ENCODE peak calls at places on chromosomes 6 and 20, in five cellular contexts. Z, O, R, X and N are unnamed samples.

GRCh38 chr6:107550906-107551305 is 61.0 kb downstream of the SOBP start:
- DNase-seq in Z (no peak), O (no peak), R (no peak), X (peak; percentile 56), N (no peak)

GRCh38 chr20:52524865-52525264 is 333.3 kb upstream of the ZFP64 start:
- DNase-seq in Z (peak; percentile 59), O (peak; percentile 59), R (no peak), X (no peak), N (no peak)

GRCh38 chr6:166561766-166562165 is 24.7 kb downstream of the RAMACL start:
- DNase-seq in Z (peak; percentile 91), O (peak; percentile 36), R (no peak), X (no peak), N (no peak)

GRCh38 chr6:34142599-34142998 is 3.3 kb downstream of the GRM4 start:
- DNase-seq in Z (no peak), O (no peak), R (peak; percentile 86), X (no peak), N (no peak)

GRCh38 chr20:43383026-43383795 is 74.5 kb upstream of the SRSF6 start:
- DNase-seq in Z (peak; percentile 65), O (no peak), R (no peak), X (no peak), N (no peak)

GRCh38 chr6:13238017-13238416 is 90.3 kb downstream of the TBC1D7 start:
- DNase-seq in Z (no peak), O (no peak), R (no peak), X (no peak), N (no peak)

GRCh38 chr20:8385247-8385646 is 253.2 kb downstream of the PLCB1 start:
- DNase-seq in Z (peak; percentile 55), O (peak; percentile 65), R (peak; percentile 30), X (peak; percentile 43), N (peak; percentile 84)

GRCh38 chr20:2859330-2860121 is 13.8 kb upstream of the PTPRA start:
- DNase-seq in Z (peak; percentile 70), O (no peak), R (no peak), X (no peak), N (no peak)

GRCh38 chr20:62752671-62753501 is 43.4 kb upstream of the MRGBP start:
- DNase-seq in Z (peak; percentile 40), O (peak; percentile 50), R (no peak), X (no peak), N (no peak)

GRCh38 chr6:45543298-45544235 is 165.8 kb upstream of the SUPT3H start:
- DNase-seq in Z (peak; percentile 71), O (peak; percentile 77), R (no peak), X (no peak), N (no peak)
- H3K27ac ChIP-seq in Z (peak overlapping the region; percentile 73), O (no peak overlapping the region), R (no peak overlapping the region), X (no peak overlapping the region), N (no peak overlapping the region)

GRCh38 chr6:56802570-56802969 is 152.3 kb upstream of the BEND6 start:
- DNase-seq in Z (peak; percentile 46), O (peak; percentile 69), R (no peak), X (no peak), N (peak; percentile 73)
- H3K4me1 ChIP-seq in Z (peaks cover 75% of the 10 kb centered on the region), O (peaks cover 18% of the 10 kb centered on the region), R (peaks cover 40% of the 10 kb centered on the region), X (no peaks in the 10 kb centered on the region), N (peaks cover 43% of the 10 kb centered on the region)

DNA sequence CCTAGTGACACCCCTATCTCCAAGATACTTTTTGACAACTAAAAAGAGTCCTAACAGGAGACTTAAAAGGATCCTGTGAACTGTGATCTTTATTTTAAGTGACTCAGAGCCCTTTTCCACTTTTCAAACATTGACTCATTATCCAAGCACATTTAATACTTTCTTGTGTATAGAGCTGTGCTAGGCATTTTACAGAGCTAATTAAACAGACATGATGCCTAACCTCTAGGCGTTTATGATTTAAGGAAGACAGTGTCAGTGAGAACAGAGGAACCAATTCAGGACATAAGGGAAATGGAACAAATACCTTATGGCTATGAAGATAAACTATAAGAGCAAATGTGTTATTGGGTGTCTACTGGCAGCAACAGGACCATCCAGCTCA is 282.6 kb downstream of the TPBG start:
- DNase-seq in Z (peak; percentile 1), O (no peak), R (no peak), X (no peak), N (no peak)
- H3K27ac ChIP-seq in Z (no peak overlapping the region), O (no peak overlapping the region), R (no peak overlapping the region), X (no peak overlapping the region), N (no peak overlapping the region)

GRCh38 chr20:49700411-49701185 is 13.1 kb downstream of the B4GALT5 start:
- DNase-seq in Z (peak; percentile 92), O (peak; percentile 81), R (no peak), X (no peak), N (no peak)
- H3K4me1 ChIP-seq in Z (peaks cover 69% of the 10 kb centered on the region), O (peaks cover 12% of the 10 kb centered on the region), R (peaks cover 61% of the 10 kb centered on the region), X (peaks cover 88% of the 10 kb centered on the region), N (peaks cover 18% of the 10 kb centered on the region)

GRCh38 chr6:134662077-134662476 is 287.8 kb downstream of the ALDH8A1 start:
- DNase-seq in Z (no peak), O (no peak), R (no peak), X (no peak), N (no peak)

GRCh38 chr6:134657751-134658522 is 292.0 kb downstream of the ALDH8A1 start:
- DNase-seq in Z (peak; percentile 31), O (peak; percentile 15), R (no peak), X (no peak), N (no peak)

GRCh38 chr6:134663800-134664535 is 285.9 kb downstream of the ALDH8A1 start:
- DNase-seq in Z (no peak), O (peak; percentile 82), R (no peak), X (no peak), N (no peak)

GRCh38 chr6:134663356-134663755 is 286.5 kb downstream of the ALDH8A1 start:
- DNase-seq in Z (no peak), O (no peak), R (no peak), X (no peak), N (no peak)

DNA sequence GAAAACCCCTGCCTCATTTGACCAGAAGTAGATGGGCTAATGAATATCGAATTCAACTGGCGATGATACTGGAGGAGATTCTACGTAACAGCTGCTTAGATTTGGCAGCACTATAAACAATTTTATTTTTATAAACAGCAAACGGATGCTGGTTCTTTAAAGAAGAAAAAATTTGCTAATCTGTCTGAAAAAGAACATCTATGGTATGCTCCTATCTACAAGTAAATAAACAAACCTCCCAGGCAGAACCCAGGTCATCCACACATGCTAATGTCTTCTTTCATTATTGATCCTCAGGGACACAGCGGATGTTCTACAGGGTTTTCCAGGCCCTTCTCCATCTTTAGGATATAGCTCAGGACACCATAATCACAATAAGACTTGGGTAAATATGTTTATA is 291.3 kb downstream of the ALDH8A1 start:
- DNase-seq in Z (no peak), O (peak; percentile 46), R (no peak), X (no peak), N (no peak)
- H3K27ac ChIP-seq in Z (no peak overlapping the region), O (no peak overlapping the region), R (no peak overlapping the region), X (no peak overlapping the region), N (no peak overlapping the region)

DNA sequence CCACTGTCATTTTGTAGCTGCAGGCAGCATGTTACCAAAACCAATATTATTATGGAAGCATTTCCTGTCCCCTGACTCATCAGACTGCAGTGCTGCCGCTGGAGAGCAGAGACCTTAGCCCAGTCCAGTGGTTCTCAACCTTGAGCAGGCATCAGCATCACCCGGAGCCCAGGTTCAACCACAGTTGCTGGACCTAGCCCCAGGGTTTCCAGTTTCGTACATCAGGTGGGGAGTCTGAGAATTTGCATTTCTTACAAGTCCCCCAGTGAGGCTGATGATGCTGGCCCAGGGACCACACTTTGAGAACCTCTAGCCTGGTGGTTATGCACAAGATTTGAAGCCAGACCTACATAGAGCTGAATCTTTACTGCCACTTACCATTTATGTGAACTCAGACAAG is 47.3 kb downstream of the LY86 start:
- DNase-seq in Z (no peak), O (no peak), R (no peak), X (no peak), N (no peak)
- H3K4me1 ChIP-seq in Z (no peaks in the 10 kb centered on the region), O (no peaks in the 10 kb centered on the region), R (peaks cover 12% of the 10 kb centered on the region), X (no peaks in the 10 kb centered on the region), N (no peaks in the 10 kb centered on the region)

GRCh38 chr6:64376394-64376793 is 740.8 kb downstream of the PHF3 start:
- DNase-seq in Z (no peak), O (no peak), R (peak; percentile 89), X (no peak), N (no peak)
- H3K27ac ChIP-seq in Z (no peak overlapping the region), O (no peak overlapping the region), R (peak overlapping the region; percentile 71), X (no peak overlapping the region), N (no peak overlapping the region)

DNA sequence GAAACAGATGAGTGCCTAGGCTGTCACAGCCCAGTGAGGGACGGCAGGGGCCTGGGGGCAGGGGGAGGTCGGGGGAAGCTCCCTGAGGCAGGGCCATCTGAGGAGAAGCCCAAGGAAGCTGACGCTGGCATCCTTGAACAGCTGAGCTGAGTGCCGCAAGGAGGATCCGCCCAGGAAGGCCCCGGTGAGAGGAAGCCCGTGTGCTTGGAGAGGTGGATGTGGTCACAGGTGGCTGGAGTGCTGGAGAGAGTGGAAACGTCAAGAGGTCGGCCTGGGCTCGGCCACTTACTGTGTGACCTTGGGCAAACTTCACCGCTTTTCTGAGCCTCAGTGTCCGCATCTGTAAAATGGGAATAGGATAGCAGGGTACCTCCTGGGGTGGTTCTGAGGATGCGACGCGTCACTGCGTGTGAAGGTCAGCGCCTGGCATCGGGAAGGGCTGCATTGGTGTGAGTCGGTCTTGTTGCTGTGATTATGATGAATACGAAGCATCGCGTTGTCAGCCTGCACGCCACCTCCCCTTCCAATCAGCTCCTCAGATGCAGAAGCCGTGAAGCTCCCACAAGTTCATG is 116.1 kb upstream of the PTPN1 start:
- DNase-seq in Z (no peak), O (no peak), R (no peak), X (no peak), N (no peak)
- H3K4me1 ChIP-seq in Z (peaks cover 7% of the 10 kb centered on the region), O (peaks cover 10% of the 10 kb centered on the region), R (no peaks in the 10 kb centered on the region), X (no peaks in the 10 kb centered on the region), N (no peaks in the 10 kb centered on the region)

DNA sequence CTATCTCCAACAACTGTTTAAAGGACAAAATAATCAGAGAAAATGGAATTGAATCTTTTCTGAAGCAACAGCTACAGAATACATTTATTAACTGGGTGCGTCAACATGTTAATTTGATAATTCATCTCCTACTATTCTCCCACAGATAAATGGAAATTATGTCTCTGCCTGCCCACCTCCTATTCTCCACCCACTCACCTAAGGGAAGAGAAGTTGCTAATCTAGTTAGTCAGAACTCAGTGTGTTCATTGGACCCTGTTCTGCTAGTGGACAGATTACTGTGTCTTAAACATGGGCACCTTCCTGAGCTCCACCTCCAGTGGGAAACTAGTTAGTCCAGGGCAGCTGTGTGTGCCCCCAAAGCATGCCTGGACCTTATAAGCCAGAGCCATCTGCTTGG is 41.0 kb downstream of the METTL24 start:
- DNase-seq in Z (no peak), O (no peak), R (no peak), X (no peak), N (no peak)
- H3K27ac ChIP-seq in Z (no peak overlapping the region), O (no peak overlapping the region), R (no peak overlapping the region), X (no peak overlapping the region), N (no peak overlapping the region)

GRCh38 chr20:61450549-61450948 is 198.5 kb downstream of the CDH4 start:
- DNase-seq in Z (no peak), O (no peak), R (no peak), X (no peak), N (no peak)
- H3K4me1 ChIP-seq in Z (no peaks in the 10 kb centered on the region), O (no peaks in the 10 kb centered on the region), R (peaks cover 48% of the 10 kb centered on the region), X (no peaks in the 10 kb centered on the region), N (no peaks in the 10 kb centered on the region)